ENCODE peak calls at places on chromosomes 3 and 15, in five cellular contexts. X, C, F, N and I are unnamed samples. For H3K36me3, the result is how much of the 10 kb centered on the place peaks cover.

GRCh38 chr3:105260385-105260784 is 106.3 kb upstream of the ALCAM start:
- DNase-seq in X (no peak), C (no peak), F (no peak), N (no peak), I (no peak)

GRCh38 chr3:142549986-142550385 is 28.5 kb downstream of the ATR start:
- DNase-seq in X (no peak), C (no peak), F (no peak), N (no peak), I (no peak)

GRCh38 chr3:117962750-117963149 is 1071.9 kb downstream of the IGSF11 start:
- DNase-seq in X (no peak), C (no peak), F (no peak), N (no peak), I (no peak)

GRCh38 chr15:71366926-71367325 is 251.7 kb downstream of the THSD4 start:
- DNase-seq in X (no peak), C (no peak), F (peak), N (no peak), I (no peak)

GRCh38 chr15:67042490-67043181 is 22.8 kb upstream of the SMAD3 start:
- DNase-seq in X (no peak), C (no peak), F (no peak), N (no peak), I (no peak)

GRCh38 chr15:92095691-92096090 is 242.2 kb downstream of the SLCO3A1 start:
- DNase-seq in X (no peak), C (peak), F (no peak), N (no peak), I (no peak)

GRCh38 chr15:52100807-52101206 is 11.8 kb downstream of the BCL2L10 start:
- DNase-seq in X (peak), C (no peak), F (peak), N (peak), I (no peak)

GRCh38 chr3:126811530-126811929 is 107.5 kb downstream of the CHCHD6 start:
- DNase-seq in X (no peak), C (no peak), F (no peak), N (no peak), I (no peak)

GRCh38 chr15:99605990-99606389 is 40.2 kb downstream of the MEF2A start:
- DNase-seq in X (no peak), C (no peak), F (no peak), N (no peak), I (no peak)

GRCh38 chr3:45986303-45986982 is 9.2 kb downstream of the FYCO1 start:
- DNase-seq in X (no peak), C (no peak), F (peak), N (peak), I (no peak)

GRCh38 chr3:124858275-124858674 is 28.9 kb downstream of the ITGB5 start:
- DNase-seq in X (no peak), C (no peak), F (peak), N (no peak), I (no peak)

GRCh38 chr3:32757618-32758374 is 60.0 kb upstream of the TRIM71 start:
- DNase-seq in X (no peak), C (no peak), F (no peak), N (no peak), I (no peak)

DNA sequence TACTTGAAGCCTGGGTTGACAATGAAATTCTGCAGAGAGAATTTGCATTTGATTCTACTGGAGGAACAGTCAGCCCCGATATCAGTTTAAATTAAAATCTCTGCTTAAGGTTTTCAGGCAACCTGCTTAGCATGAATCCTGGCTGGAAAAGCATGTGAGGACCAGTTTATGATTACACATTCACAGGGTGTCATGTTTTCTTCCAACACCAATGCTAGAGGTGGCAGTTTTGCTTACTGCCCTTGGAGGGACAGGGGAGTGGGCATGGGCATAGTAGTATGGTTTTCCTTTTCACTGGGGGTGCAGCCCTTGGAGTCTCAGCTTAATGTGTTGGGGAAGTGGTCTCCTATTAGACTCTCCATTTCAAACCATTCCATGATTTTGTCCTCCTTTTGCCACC is 46.1 kb downstream of the MLH1 start:
- DNase-seq in X (no peak), C (no peak), F (no peak), N (no peak), I (no peak)
- H3K36me3 ChIP-seq in X (under half), C (under half), F (under half), N (under half), I (under half)

GRCh38 chr3:113668015-113668414 is 28.4 kb downstream of the USF3 start:
- DNase-seq in X (no peak), C (no peak), F (no peak), N (no peak), I (no peak)
- H3K4me3 ChIP-seq in X (no peak), C (no peak), F (no peak), N (no peak), I (no peak)

GRCh38 chr3:38375488-38376097 is 29.0 kb downstream of the XYLB start:
- DNase-seq in X (no peak), C (no peak), F (no peak), N (no peak), I (no peak)
- H3K27ac ChIP-seq in X (no peak), C (no peak), F (no peak), N (no peak), I (no peak)

GRCh38 chr3:53288214-53288613 is 32.4 kb upstream of the TKT start:
- DNase-seq in X (no peak), C (no peak), F (no peak), N (no peak), I (no peak)
- H3K36me3 ChIP-seq in X (under half), C (under half), F (under half), N (under half), I (under half)

GRCh38 chr15:79430901-79431635 is 1.1 kb upstream of the MINAR1 start:
- DNase-seq in X (no peak), C (no peak), F (peak), N (no peak), I (no peak)

GRCh38 chr15:79432345-79433311 is 492 bp downstream of the MINAR1 start:
- DNase-seq in X (peak), C (no peak), F (no peak), N (no peak), I (no peak)

GRCh38 chr15:79433610-79434009 is 1.5 kb downstream of the MINAR1 start:
- DNase-seq in X (no peak), C (no peak), F (no peak), N (no peak), I (no peak)

GRCh38 chr15:79434361-79434760 is 2.2 kb downstream of the MINAR1 start:
- DNase-seq in X (no peak), C (no peak), F (no peak), N (no peak), I (no peak)

GRCh38 chr15:79431636-79432344 is at the start of gene MINAR1:
- DNase-seq in X (peak), C (no peak), F (peak), N (no peak), I (no peak)
- H3K4me3 ChIP-seq in X (peak), C (no peak), F (peak), N (peak), I (no peak)

GRCh38 chr3:116000315-116000714 is 377.0 kb downstream of the GAP43 start:
- DNase-seq in X (no peak), C (no peak), F (no peak), N (peak), I (no peak)
- H3K27ac ChIP-seq in X (no peak), C (no peak), F (no peak), N (no peak), I (no peak)

DNA sequence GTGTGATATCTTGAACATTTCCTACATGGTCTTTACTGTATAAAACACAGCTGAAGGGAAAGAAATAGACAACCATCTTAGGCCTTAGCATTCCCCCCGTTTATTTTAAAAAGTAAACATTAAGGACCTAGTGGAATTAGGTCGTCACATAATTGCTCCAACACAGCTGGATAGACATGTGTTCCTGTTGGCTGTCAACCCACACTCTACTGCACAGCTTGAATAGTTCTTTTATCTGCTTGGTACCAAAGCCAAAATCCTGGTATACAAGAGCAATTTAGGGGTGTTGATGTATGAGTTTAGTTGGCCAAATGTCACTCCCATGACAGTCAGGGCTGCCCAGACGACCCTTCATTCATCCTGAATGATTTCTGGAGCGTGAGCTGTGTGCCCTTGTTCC is 179.6 kb downstream of the ITPR1 start:
- DNase-seq in X (no peak), C (no peak), F (no peak), N (no peak), I (no peak)
- H3K36me3 ChIP-seq in X (under half), C (under half), F (under half), N (under half), I (under half)

GRCh38 chr15:91051248-91051647 is 28.9 kb upstream of the VPS33B start:
- DNase-seq in X (no peak), C (no peak), F (no peak), N (no peak), I (no peak)

GRCh38 chr15:91054791-91055190 is 32.4 kb upstream of the VPS33B start:
- DNase-seq in X (no peak), C (no peak), F (no peak), N (no peak), I (no peak)

GRCh38 chr15:91050128-91050455 is 27.7 kb upstream of the VPS33B start:
- DNase-seq in X (no peak), C (no peak), F (no peak), N (no peak), I (no peak)

GRCh38 chr15:91055548-91056331 is 33.3 kb upstream of the VPS33B start:
- DNase-seq in X (no peak), C (no peak), F (peak), N (peak), I (no peak)
- H3K4me3 ChIP-seq in X (no peak), C (no peak), F (no peak), N (no peak), I (no peak)